ENCODE peak calls at places on chromosomes 12 and 14, in four cellular contexts. H, V, M and P are unnamed samples.

GRCh38 chr12:124694846-124695497 is 127.6 kb upstream of the NCOR2 start:
- DNase-seq in H (no peak), M (no peak), V (no peak), P (no peak)

GRCh38 chr12:76586764-76587395 is 27.3 kb upstream of the OSBPL8 start:
- DNase-seq in V (no peak), H (no peak), M (no peak), P (no peak)

GRCh38 chr14:95045836-95046430 is 111.4 kb downstream of the DICER1 start:
- DNase-seq in M (no peak), H (no peak), V (no peak), P (no peak)

GRCh38 chr12:1523558-1524050 is 70.8 kb downstream of the FBXL14 start:
- DNase-seq in V (no peak), H (no peak), M (no peak), P (no peak)

GRCh38 chr12:93974252-93974651 is 174.1 kb upstream of the PLXNC1 start:
- DNase-seq in V (no peak), M (no peak), H (no peak), P (no peak)

GRCh38 chr12:115736360-115736759 is 541.1 kb downstream of the MED13L start:
- DNase-seq in V (no peak), M (no peak), H (no peak), P (no peak)

GRCh38 chr12:57011438-57012424 is 4.6 kb downstream of the TAC3 start:
- DNase-seq in H (no peak), V (no peak), M (no peak), P (no peak)

GRCh38 chr12:105825141-105825540 is 313.6 kb downstream of the NUAK1 start:
- DNase-seq in H (no peak), V (no peak), M (no peak), P (no peak)

GRCh38 chr12:105223358-105223840 is 12.6 kb downstream of the APPL2 start:
- DNase-seq in V (no peak), H (no peak), M (no peak), P (no peak)

GRCh38 chr14:65065719-65066118 is 36.6 kb downstream of the MAX start:
- DNase-seq in V (no peak), H (no peak), M (no peak), P (no peak)

GRCh38 chr12:31578632-31579031 is 12.3 kb downstream of the DENND5B start:
- DNase-seq in M (no peak), H (peak; percentile 56), V (no peak), P (no peak)

GRCh38 chr14:104001003-104001402 is 58.7 kb upstream of the RD3L start:
- DNase-seq in H (no peak), M (no peak), V (no peak), P (no peak)

GRCh38 chr12:59708059-59708458 is 112.2 kb downstream of the SLC16A7 start:
- DNase-seq in H (no peak), V (no peak), M (no peak), P (no peak)

GRCh38 chr14:104125011-104125410 is 13.4 kb upstream of the KIF26A start:
- DNase-seq in H (no peak), V (no peak), M (no peak), P (no peak)

GRCh38 chr12:126862500-126862899 is 1404.5 kb upstream of the TMEM132C start:
- DNase-seq in M (no peak), V (no peak), H (no peak), P (no peak)

GRCh38 chr12:59570134-59570533 is 25.7 kb upstream of the SLC16A7 start:
- DNase-seq in H (no peak), V (no peak), M (no peak), P (no peak)

GRCh38 chr14:46344327-46344937 is 307.1 kb downstream of the RPL10L start:
- DNase-seq in M (no peak), H (no peak), V (no peak), P (no peak)

GRCh38 chr14:105419305-105420091 is at the start of gene MTA1:
- DNase-seq in V (no peak), H (peak; percentile 53), M (no peak), P (no peak)

GRCh38 chr14:81033841-81034240 is 78.4 kb downstream of the TSHR start:
- DNase-seq in H (no peak), M (no peak), V (no peak), P (no peak)

GRCh38 chr12:116759783-116760581 is 21.9 kb downstream of the RNFT2 start:
- DNase-seq in V (no peak), H (no peak), M (no peak), P (no peak)

GRCh38 chr12:2678416-2678815 is 116.4 kb upstream of the FKBP4 start:
- DNase-seq in M (no peak), H (no peak), V (no peak), P (no peak)

GRCh38 chr14:89540009-89540829 is 123.2 kb upstream of the FOXN3 start:
- DNase-seq in M (peak; percentile 29), H (no peak), V (no peak), P (no peak)

GRCh38 chr12:3436496-3437060 is 54.4 kb upstream of the PRMT8 start:
- DNase-seq in M (no peak), V (no peak), H (no peak), P (no peak)

GRCh38 chr12:50087995-50088394 is 2.9 kb downstream of the SMARCD1 start:
- DNase-seq in H (no peak), V (no peak), M (no peak), P (no peak)

DNA sequence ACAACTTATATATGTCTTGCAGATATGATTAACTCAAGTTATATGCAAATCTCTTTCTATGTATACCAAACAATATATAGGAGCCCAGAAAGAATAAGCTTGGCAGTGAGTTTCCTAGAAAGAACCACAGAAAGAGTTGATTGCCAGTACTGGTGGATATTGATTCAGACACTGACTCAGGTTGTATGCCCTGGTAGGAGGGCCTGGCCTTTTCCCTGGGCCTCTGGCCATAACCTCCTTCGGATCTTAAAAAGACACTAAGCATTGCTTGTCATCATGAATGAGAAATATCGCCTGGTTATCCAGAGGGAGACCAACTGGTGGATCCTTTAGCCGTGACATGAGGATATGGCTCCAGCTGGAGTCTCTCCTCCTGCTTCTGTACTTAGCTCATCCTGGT is 231.5 kb downstream of the MSRB3 start:
- DNase-seq in M (no peak), H (no peak), V (no peak), P (no peak)
- TF ChIP-seq CTCF in M (no peak), H (no peak), V (no peak), P (no peak)

GRCh38 chr14:36582011-36582873 is at the start of gene NKX2-8:
- DNase-seq in V (no peak), H (no peak), M (no peak), P (no peak)
- H3K4me3 ChIP-seq in V (peak within 1 kb of the TSS; percentile 65), H (no peak within 1 kb of the TSS), M (peak within 1 kb of the TSS; percentile 52), P (peak within 1 kb of the TSS; percentile 65)

DNA sequence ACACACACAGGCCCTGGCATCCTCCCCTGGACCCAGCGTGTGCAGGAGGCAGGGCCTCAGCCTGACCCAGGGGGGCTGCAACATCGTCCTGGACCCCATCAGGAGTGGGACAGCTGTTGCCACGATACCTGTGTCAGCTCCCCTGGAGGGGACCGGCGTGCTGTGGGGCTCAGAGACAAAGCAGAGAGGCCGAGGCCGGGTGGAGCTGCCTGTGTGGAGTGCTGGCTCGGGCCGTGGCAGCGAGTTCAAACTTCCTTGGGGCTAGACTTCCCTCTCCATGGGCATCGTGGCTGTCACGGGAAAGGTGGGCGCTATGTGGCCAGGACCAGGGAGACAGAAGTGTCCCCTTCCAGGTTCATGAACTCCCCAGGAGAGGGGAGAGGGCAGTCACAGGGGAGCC is 155.0 kb upstream of the SFSWAP start:
- DNase-seq in H (no peak), M (no peak), V (no peak), P (no peak)
- TF ChIP-seq CTCF in H (no peak), M (no peak), V (no peak), P (no peak)

GRCh38 chr12:110246690-110247339 is 34.2 kb upstream of the ATP2A2 start:
- DNase-seq in H (no peak), V (no peak), M (no peak), P (no peak)

GRCh38 chr12:110249105-110249504 is 31.9 kb upstream of the ATP2A2 start:
- DNase-seq in H (no peak), V (no peak), M (no peak), P (no peak)

GRCh38 chr12:110245278-110245868 is 35.7 kb upstream of the ATP2A2 start:
- DNase-seq in V (no peak), M (no peak), H (no peak), P (no peak)

GRCh38 chr12:110248096-110248447 is 33.0 kb upstream of the ATP2A2 start:
- DNase-seq in V (no peak), H (no peak), M (no peak), P (no peak)

GRCh38 chr12:110247340-110248095 is 33.5 kb upstream of the ATP2A2 start:
- DNase-seq in M (no peak), V (no peak), H (no peak), P (no peak)
- H3K4me3 ChIP-seq in M (no peak overlapping the region), V (no peak overlapping the region), H (no peak overlapping the region), P (no peak overlapping the region)

GRCh38 chr12:99390707-99391106 is 256.8 kb upstream of the GARIN6 start:
- DNase-seq in M (no peak), H (no peak), V (no peak), P (no peak)
- TF ChIP-seq CTCF in M (peak; percentile 6), H (no peak), V (peak; percentile 25), P (no peak)

DNA sequence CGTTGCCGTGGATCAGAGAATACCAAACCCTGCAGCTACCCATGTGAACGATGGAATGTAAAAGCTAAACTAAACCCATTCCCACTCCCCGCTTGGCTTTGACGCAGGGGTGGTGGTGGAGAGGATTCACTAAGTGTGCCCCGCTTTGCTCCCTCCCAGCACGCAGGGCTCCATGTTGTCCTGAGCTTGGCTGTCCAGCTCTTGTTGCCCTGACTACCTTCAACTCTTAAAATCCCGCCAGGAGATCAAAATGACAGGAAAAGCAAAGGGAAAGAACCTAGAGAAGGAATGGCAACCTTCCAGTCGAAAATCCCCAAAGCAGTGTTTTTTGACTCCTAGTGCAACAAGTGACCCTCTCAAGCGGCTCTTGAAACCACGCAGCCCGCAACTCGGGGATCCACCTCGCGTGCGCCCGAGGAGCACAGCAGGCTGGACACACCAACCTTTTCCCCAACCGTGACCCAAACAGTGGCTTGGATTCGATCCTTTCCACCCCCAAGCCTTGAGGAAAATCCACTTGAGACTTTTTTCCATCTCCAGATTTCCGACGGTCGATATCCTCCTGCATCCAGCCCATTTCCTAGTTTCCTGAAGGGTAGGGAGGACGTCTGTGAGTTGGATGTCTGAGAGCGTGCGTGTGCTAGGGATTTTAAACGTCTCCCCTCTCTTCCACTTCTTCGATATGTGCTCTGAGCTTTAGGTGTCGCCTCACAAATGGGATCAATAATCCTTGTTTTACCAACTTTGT is 1.4 kb downstream of the SYT10 start:
- DNase-seq in M (no peak), V (no peak), H (no peak), P (no peak)
- H3K4me3 ChIP-seq in M (peak overlapping the region; percentile 58), V (no peak overlapping the region), H (no peak overlapping the region), P (peak overlapping the region; percentile 47)

GRCh38 chr14:24280797-24281460 is 9.5 kb upstream of the RABGGTA start:
- DNase-seq in H (no peak), M (no peak), V (no peak), P (no peak)

GRCh38 chr14:24284501-24285035 is 13.2 kb upstream of the RABGGTA start:
- DNase-seq in V (no peak), H (no peak), M (no peak), P (no peak)

GRCh38 chr14:24283796-24284460 is 12.5 kb upstream of the RABGGTA start:
- DNase-seq in H (no peak), M (no peak), V (no peak), P (no peak)

GRCh38 chr14:24285351-24285750 is 14.0 kb upstream of the RABGGTA start:
- DNase-seq in V (no peak), H (no peak), M (no peak), P (no peak)

GRCh38 chr14:24282736-24283135 is 11.3 kb upstream of the RABGGTA start:
- DNase-seq in M (no peak), H (no peak), V (no peak), P (no peak)
- TF ChIP-seq CTCF in M (no peak), H (no peak), V (no peak), P (no peak)